ENCODE peak calls at places on chromosomes 3 and 15, in six cellular contexts. G is HTR-8/SVneo; U is AG08396; N is activated CD8-positive, alpha-beta T cell treated with anti-CD3 and anti-CD28 coated beads for 36 hours; B is GM12892; X is B cell. T is an unnamed sample.

GRCh38 chr3:172145287-172145686 is 105.9 kb downstream of the FNDC3B start:
- DNase-seq in G (no peak), U (no peak), N (no peak), B (no peak), X (no peak), T (no peak)

GRCh38 chr15:74251187-74251811 is 15.2 kb downstream of the CCDC33 start:
- DNase-seq in G (no peak), U (no peak), N (no peak), B (no peak), X (no peak), T (no peak)

GRCh38 chr3:101926594-101927105 is 77.3 kb downstream of the NFKBIZ start:
- DNase-seq in G (no peak), U (no peak), N (no peak), B (no peak), X (no peak), T (peak; percentile 45)

GRCh38 chr15:90481023-90481422 is 48.7 kb upstream of the CRTC3 start:
- DNase-seq in G (no peak), U (no peak), N (peak; percentile 50), B (no peak), X (peak; percentile 34), T (no peak)

GRCh38 chr15:34865531-34865930 is 70.2 kb upstream of the ACTC1 start:
- DNase-seq in G (no peak), U (no peak), N (no peak), B (no peak), X (no peak), T (no peak)

GRCh38 chr3:145698252-145698651 is 462.7 kb downstream of the PLOD2 start:
- DNase-seq in G (no peak), U (no peak), N (no peak), B (no peak), X (no peak), T (peak; percentile 2)

GRCh38 chr3:107982165-107982564 is 108.7 kb downstream of the CD47 start:
- DNase-seq in G (no peak), U (no peak), N (no peak), B (no peak), X (no peak), T (no peak)

GRCh38 chr3:35778201-35778600 is 138.9 kb downstream of the ARPP21 start:
- DNase-seq in G (no peak), U (no peak), N (no peak), B (no peak), X (no peak), T (no peak)

GRCh38 chr3:38354588-38355344 is 8.2 kb downstream of the XYLB start:
- DNase-seq in G (no peak), U (no peak), N (no peak), B (no peak), X (no peak), T (peak; percentile 8)

GRCh38 chr3:67362686-67363085 is 291.7 kb downstream of the SUCLG2 start:
- DNase-seq in G (peak; percentile 18), U (no peak), N (peak; percentile 43), B (no peak), X (no peak), T (no peak)

GRCh38 chr15:69081310-69082004 is 67.0 kb downstream of the NOX5 start:
- DNase-seq in G (no peak), U (peak; percentile 50), N (no peak), B (no peak), X (no peak), T (peak; percentile 48)

GRCh38 chr15:51046799-51047449 is 47.8 kb downstream of the TNFAIP8L3 start:
- DNase-seq in G (no peak), U (no peak), N (no peak), B (no peak), X (no peak), T (no peak)

GRCh38 chr15:98754283-98755022 is 106.1 kb downstream of the IGF1R start:
- DNase-seq in G (no peak), U (no peak), N (no peak), B (no peak), X (no peak), T (peak; percentile 23)

GRCh38 chr3:52532517-52532837 is 1.2 kb downstream of the NT5DC2 start:
- DNase-seq in G (peak; percentile 60), U (peak; percentile 29), N (peak; percentile 72), B (peak; percentile 65), X (peak; percentile 56), T (no peak)

GRCh38 chr15:31083394-31083790 is 18.1 kb downstream of the TRPM1 start:
- DNase-seq in G (no peak), U (no peak), N (no peak), B (no peak), X (no peak), T (no peak)

GRCh38 chr3:170144437-170144843 is 37.1 kb downstream of the PHC3 start:
- DNase-seq in G (no peak), U (no peak), N (no peak), B (no peak), X (no peak), T (no peak)

GRCh38 chr3:15556512-15556911 is 35.0 kb upstream of the COLQ start:
- DNase-seq in G (no peak), U (no peak), N (no peak), B (no peak), X (peak; percentile 78), T (no peak)

GRCh38 chr15:78306176-78306774 is 6.9 kb upstream of the SKIC8 start:
- DNase-seq in G (no peak), U (peak; percentile 51), N (no peak), B (no peak), X (no peak), T (peak; percentile 72)

GRCh38 chr15:77856718-77857346 is 220.7 kb downstream of the TBC1D2B start:
- DNase-seq in G (no peak), U (no peak), N (no peak), B (no peak), X (no peak), T (no peak)

GRCh38 chr3:127566801-127567200 is 23.7 kb downstream of the TPRA1 start:
- DNase-seq in G (no peak), U (no peak), N (no peak), B (no peak), X (no peak), T (no peak)

GRCh38 chr3:56700136-56700535 is 17.1 kb upstream of the TASOR start:
- DNase-seq in G (no peak), U (no peak), N (no peak), B (no peak), X (no peak), T (no peak)

GRCh38 chr3:185696039-185696438 is 109.9 kb downstream of the SENP2 start:
- DNase-seq in G (no peak), U (no peak), N (no peak), B (no peak), X (no peak), T (no peak)

GRCh38 chr3:18351823-18352744 is 73.1 kb downstream of the SATB1 start:
- DNase-seq in G (no peak), U (no peak), N (no peak), B (no peak), X (no peak), T (no peak)

GRCh38 chr3:9455596-9455995 is 58.2 kb downstream of the SETD5 start:
- DNase-seq in G (no peak), U (no peak), N (no peak), B (no peak), X (no peak), T (no peak)

GRCh38 chr15:31278056-31278445 is 48.6 kb upstream of the KLF13 start:
- DNase-seq in G (no peak), U (no peak), N (no peak), B (no peak), X (peak; percentile 1), T (no peak)

GRCh38 chr15:28123408-28124023 is 24.4 kb upstream of the OCA2 start:
- DNase-seq in G (peak; percentile 66), U (peak; percentile 86), N (peak; percentile 71), B (no peak), X (peak; percentile 50), T (peak; percentile 86)

GRCh38 chr15:23835944-23836343 is 148.8 kb upstream of the NDN start:
- DNase-seq in G (no peak), U (no peak), N (no peak), B (no peak), X (no peak), T (no peak)

GRCh38 chr3:114600571-114600970 is 306.7 kb downstream of the TIGIT start:
- DNase-seq in G (no peak), U (no peak), N (no peak), B (no peak), X (no peak), T (no peak)

GRCh38 chr3:78163379-78163778 is 1123.5 kb downstream of the ROBO2 start:
- DNase-seq in G (no peak), U (no peak), N (no peak), B (no peak), X (no peak), T (no peak)

GRCh38 chr15:73628976-73629854 is 4.0 kb downstream of the NPTN start:
- DNase-seq in G (no peak), U (no peak), N (no peak), B (no peak), X (no peak), T (no peak)

GRCh38 chr3:12733566-12733965 is 25.5 kb downstream of the TMEM40 start:
- DNase-seq in G (no peak), U (no peak), N (no peak), B (no peak), X (no peak), T (no peak)

GRCh38 chr15:58551084-58551763 is 119.4 kb downstream of the LIPC start:
- DNase-seq in G (no peak), U (no peak), N (peak; percentile 51), B (no peak), X (no peak), T (no peak)

GRCh38 chr15:95872366-95872771 is 458.1 kb upstream of the NR2F2 start:
- DNase-seq in G (no peak), U (peak; percentile 40), N (no peak), B (no peak), X (no peak), T (peak; percentile 30)

GRCh38 chr3:59235221-59236012 is 185.6 kb upstream of the CFAP20DC start:
- DNase-seq in G (no peak), U (no peak), N (peak; percentile 57), B (no peak), X (no peak), T (no peak)

GRCh38 chr15:62719316-62719715 is 323.2 kb upstream of the TPM1 start:
- DNase-seq in G (no peak), U (peak; percentile 47), N (no peak), B (no peak), X (no peak), T (peak; percentile 74)

GRCh38 chr15:44873103-44873502 is 83.4 kb upstream of the TERB2 start:
- DNase-seq in G (no peak), U (no peak), N (no peak), B (no peak), X (no peak), T (no peak)

T was measured in AG08395.